ENCODE peak calls at places on chromosomes 16 and 17, in seven cellular contexts. One of them, this sample, is unnamed. For H3K79me2, the result is how much of the 10 kb centered on the place peaks cover.

GRCh38 chr17:55825213-55825612 is 74.4 kb downstream of the PCTP start:
- DNase-seq in H9: no peak
- DNase-seq in HepG2: peak
- DNase-seq in neural progenitor cell: peak
- DNase-seq in PC-3: peak
- DNase-seq in hepatocyte: no peak
- DNase-seq in mesendoderm: peak
- DNase-seq in this sample: no peak

GRCh38 chr17:78252701-78253635 is 21.5 kb downstream of the TMEM235 start:
- DNase-seq in H9: peak
- DNase-seq in HepG2: no peak
- DNase-seq in neural progenitor cell: no peak
- DNase-seq in PC-3: no peak
- DNase-seq in hepatocyte: no peak
- DNase-seq in mesendoderm: no peak
- DNase-seq in this sample: no peak

GRCh38 chr16:27405546-27406451 is 3.8 kb downstream of the IL21R start:
- DNase-seq in H9: no peak
- DNase-seq in HepG2: no peak
- DNase-seq in neural progenitor cell: no peak
- DNase-seq in PC-3: no peak
- DNase-seq in hepatocyte: no peak
- DNase-seq in mesendoderm: no peak
- DNase-seq in this sample: no peak

GRCh38 chr16:85485379-85485778 is 127.7 kb upstream of the GSE1 start:
- DNase-seq in H9: no peak
- DNase-seq in HepG2: no peak
- DNase-seq in neural progenitor cell: peak
- DNase-seq in PC-3: no peak
- DNase-seq in hepatocyte: no peak
- DNase-seq in mesendoderm: no peak
- DNase-seq in this sample: no peak

GRCh38 chr16:67922221-67922620 is 9.4 kb downstream of the CTRL start:
- DNase-seq in H9: no peak
- DNase-seq in HepG2: no peak
- DNase-seq in neural progenitor cell: no peak
- DNase-seq in PC-3: no peak
- DNase-seq in hepatocyte: no peak
- DNase-seq in mesendoderm: no peak
- DNase-seq in this sample: no peak

GRCh38 chr17:44931376-44931775 is 16.1 kb upstream of the GFAP start:
- DNase-seq in H9: peak
- DNase-seq in HepG2: no peak
- DNase-seq in neural progenitor cell: no peak
- DNase-seq in PC-3: no peak
- DNase-seq in hepatocyte: no peak
- DNase-seq in mesendoderm: peak
- DNase-seq in this sample: peak

GRCh38 chr17:1705004-1705403 is 5.2 kb downstream of the TLCD2 start:
- DNase-seq in H9: no peak
- DNase-seq in HepG2: no peak
- DNase-seq in neural progenitor cell: no peak
- DNase-seq in PC-3: no peak
- DNase-seq in hepatocyte: no peak
- DNase-seq in mesendoderm: no peak
- DNase-seq in this sample: no peak

GRCh38 chr17:7228920-7229319 is 5.4 kb downstream of the DVL2 start:
- DNase-seq in H9: no peak
- DNase-seq in HepG2: no peak
- DNase-seq in neural progenitor cell: no peak
- DNase-seq in PC-3: no peak
- DNase-seq in hepatocyte: no peak
- DNase-seq in mesendoderm: no peak
- DNase-seq in this sample: no peak

GRCh38 chr16:86072328-86073102 is 173.6 kb downstream of the IRF8 start:
- DNase-seq in H9: peak
- DNase-seq in HepG2: peak
- DNase-seq in neural progenitor cell: peak
- DNase-seq in PC-3: peak
- DNase-seq in hepatocyte: peak
- DNase-seq in mesendoderm: peak
- DNase-seq in this sample: peak

GRCh38 chr16:68762996-68763756 is 26.1 kb downstream of the CDH1 start:
- DNase-seq in H9: peak
- DNase-seq in HepG2: no peak
- DNase-seq in neural progenitor cell: peak
- DNase-seq in PC-3: no peak
- DNase-seq in hepatocyte: no peak
- DNase-seq in mesendoderm: peak
- DNase-seq in this sample: no peak

GRCh38 chr16:82728901-82729300 is 102.1 kb downstream of the CDH13 start:
- DNase-seq in H9: no peak
- DNase-seq in HepG2: no peak
- DNase-seq in neural progenitor cell: no peak
- DNase-seq in PC-3: no peak
- DNase-seq in hepatocyte: no peak
- DNase-seq in mesendoderm: no peak
- DNase-seq in this sample: no peak

GRCh38 chr17:72682597-72682996 is 409.9 kb downstream of the SLC39A11 start:
- DNase-seq in H9: no peak
- DNase-seq in HepG2: peak
- DNase-seq in neural progenitor cell: no peak
- DNase-seq in PC-3: peak
- DNase-seq in hepatocyte: no peak
- DNase-seq in mesendoderm: no peak
- DNase-seq in this sample: no peak

GRCh38 chr16:24206926-24207325 is 49.2 kb upstream of the CACNG3 start:
- DNase-seq in H9: no peak
- DNase-seq in HepG2: no peak
- DNase-seq in neural progenitor cell: no peak
- DNase-seq in PC-3: no peak
- DNase-seq in hepatocyte: no peak
- DNase-seq in mesendoderm: no peak
- DNase-seq in this sample: no peak

GRCh38 chr17:53227101-53227500 is 595.6 kb upstream of the KIF2B start:
- DNase-seq in H9: no peak
- DNase-seq in HepG2: no peak
- DNase-seq in neural progenitor cell: no peak
- DNase-seq in PC-3: no peak
- DNase-seq in hepatocyte: no peak
- DNase-seq in mesendoderm: no peak
- DNase-seq in this sample: no peak

GRCh38 chr17:58107306-58107705 is 24.1 kb downstream of the DYNLL2 start:
- DNase-seq in H9: no peak
- DNase-seq in HepG2: no peak
- DNase-seq in neural progenitor cell: no peak
- DNase-seq in PC-3: no peak
- DNase-seq in hepatocyte: no peak
- DNase-seq in mesendoderm: no peak
- DNase-seq in this sample: no peak

GRCh38 chr16:11094838-11095565 is 150.6 kb downstream of the CLEC16A start:
- DNase-seq in H9: no peak
- DNase-seq in HepG2: no peak
- DNase-seq in neural progenitor cell: no peak
- DNase-seq in PC-3: no peak
- DNase-seq in hepatocyte: no peak
- DNase-seq in mesendoderm: no peak
- DNase-seq in this sample: no peak

GRCh38 chr17:28956112-28956511 is 4.8 kb upstream of the PHF12 start:
- DNase-seq in H9: peak
- DNase-seq in HepG2: no peak
- DNase-seq in neural progenitor cell: no peak
- DNase-seq in PC-3: no peak
- DNase-seq in hepatocyte: no peak
- DNase-seq in mesendoderm: peak
- DNase-seq in this sample: no peak

GRCh38 chr16:70789927-70790447 is 11.0 kb downstream of the VAC14 start:
- DNase-seq in H9: peak
- DNase-seq in HepG2: no peak
- DNase-seq in neural progenitor cell: no peak
- DNase-seq in PC-3: no peak
- DNase-seq in hepatocyte: no peak
- DNase-seq in mesendoderm: no peak
- DNase-seq in this sample: no peak

GRCh38 chr16:72467157-72467759 is 295.3 kb upstream of the PMFBP1 start:
- DNase-seq in H9: no peak
- DNase-seq in HepG2: peak
- DNase-seq in neural progenitor cell: peak
- DNase-seq in PC-3: peak
- DNase-seq in hepatocyte: peak
- DNase-seq in mesendoderm: peak
- DNase-seq in this sample: peak

GRCh38 chr16:26569793-26570192 is 496.9 kb upstream of the C16orf82 start:
- DNase-seq in H9: peak
- DNase-seq in HepG2: peak
- DNase-seq in neural progenitor cell: peak
- DNase-seq in PC-3: peak
- DNase-seq in hepatocyte: peak
- DNase-seq in mesendoderm: peak
- DNase-seq in this sample: no peak

GRCh38 chr17:9269350-9270035 is 248.2 kb downstream of the NTN1 start:
- DNase-seq in H9: no peak
- DNase-seq in HepG2: no peak
- DNase-seq in neural progenitor cell: no peak
- DNase-seq in PC-3: no peak
- DNase-seq in hepatocyte: no peak
- DNase-seq in mesendoderm: no peak
- DNase-seq in this sample: no peak

GRCh38 chr16:85673529-85674417 is 15.0 kb downstream of the GINS2 start:
- DNase-seq in H9: no peak
- DNase-seq in HepG2: no peak
- DNase-seq in neural progenitor cell: no peak
- DNase-seq in PC-3: no peak
- DNase-seq in hepatocyte: no peak
- DNase-seq in mesendoderm: no peak
- DNase-seq in this sample: peak

GRCh38 chr17:31373150-31374082 is 18.1 kb upstream of the RAB11FIP4 start:
- DNase-seq in H9: no peak
- DNase-seq in HepG2: peak
- DNase-seq in neural progenitor cell: peak
- DNase-seq in PC-3: peak
- DNase-seq in hepatocyte: peak
- DNase-seq in mesendoderm: peak
- DNase-seq in this sample: no peak

GRCh38 chr17:44785921-44786320 is 27.1 kb downstream of the ADAM11 start:
- DNase-seq in H9: peak
- DNase-seq in HepG2: no peak
- DNase-seq in neural progenitor cell: no peak
- DNase-seq in PC-3: no peak
- DNase-seq in hepatocyte: no peak
- DNase-seq in mesendoderm: no peak
- DNase-seq in this sample: no peak

GRCh38 chr17:29039764-29040598 is 3.0 kb upstream of the PIPOX start:
- DNase-seq in H9: no peak
- DNase-seq in HepG2: no peak
- DNase-seq in neural progenitor cell: peak
- DNase-seq in PC-3: peak
- DNase-seq in hepatocyte: peak
- DNase-seq in mesendoderm: peak
- DNase-seq in this sample: no peak

GRCh38 chr17:50218771-50219315 is 17.4 kb upstream of the COL1A1 start:
- DNase-seq in H9: no peak
- DNase-seq in HepG2: peak
- DNase-seq in neural progenitor cell: no peak
- DNase-seq in PC-3: peak
- DNase-seq in hepatocyte: peak
- DNase-seq in mesendoderm: peak
- DNase-seq in this sample: no peak

GRCh38 chr17:73156166-73156840 is 8.5 kb upstream of the SSTR2 start:
- DNase-seq in H9: peak
- DNase-seq in HepG2: peak
- DNase-seq in neural progenitor cell: peak
- DNase-seq in PC-3: peak
- DNase-seq in hepatocyte: peak
- DNase-seq in mesendoderm: peak
- DNase-seq in this sample: peak

GRCh38 chr17:39638317-39638716 is 1.4 kb downstream of the STARD3 start:
- DNase-seq in H9: no peak
- DNase-seq in HepG2: no peak
- DNase-seq in neural progenitor cell: no peak
- DNase-seq in PC-3: no peak
- DNase-seq in hepatocyte: no peak
- DNase-seq in mesendoderm: no peak
- DNase-seq in this sample: no peak
- H3K79me2 ChIP-seq in H9: under half
- H3K79me2 ChIP-seq in HepG2: half or more
- H3K79me2 ChIP-seq in neural progenitor cell: half or more
- H3K79me2 ChIP-seq in PC-3: half or more
- H3K79me2 ChIP-seq in hepatocyte: half or more
- H3K79me2 ChIP-seq in mesendoderm: under half
- H3K79me2 ChIP-seq in this sample: half or more

GRCh38 chr16:81224836-81225235 is 13.7 kb upstream of the BCO1 start:
- DNase-seq in H9: no peak
- DNase-seq in HepG2: no peak
- DNase-seq in neural progenitor cell: no peak
- DNase-seq in PC-3: no peak
- DNase-seq in hepatocyte: no peak
- DNase-seq in mesendoderm: no peak
- DNase-seq in this sample: no peak
- H3K79me2 ChIP-seq in H9: under half
- H3K79me2 ChIP-seq in HepG2: under half
- H3K79me2 ChIP-seq in neural progenitor cell: under half
- H3K79me2 ChIP-seq in PC-3: under half
- H3K79me2 ChIP-seq in hepatocyte: under half
- H3K79me2 ChIP-seq in mesendoderm: under half
- H3K79me2 ChIP-seq in this sample: under half

DNA sequence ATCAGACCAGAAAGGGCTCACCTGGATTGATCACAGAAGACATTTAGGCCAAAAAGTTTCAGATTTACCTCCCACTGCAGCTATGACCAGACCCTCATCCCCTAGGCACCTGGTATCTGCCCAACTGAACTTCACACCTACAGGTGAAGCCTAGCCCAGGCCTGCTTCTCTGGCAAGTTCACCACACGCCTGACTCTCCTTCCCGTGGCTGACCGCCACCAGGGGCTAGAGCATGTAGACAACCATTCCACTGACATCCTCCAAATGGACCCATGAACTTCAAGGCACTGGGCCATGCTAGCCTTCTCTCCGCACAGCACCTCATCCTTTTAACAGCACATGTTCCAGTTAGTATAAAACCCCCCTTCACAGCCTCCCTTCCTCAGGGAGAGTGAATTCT is 18.8 kb downstream of the ZCCHC14 start:
- DNase-seq in H9: no peak
- DNase-seq in HepG2: no peak
- DNase-seq in neural progenitor cell: no peak
- DNase-seq in PC-3: no peak
- DNase-seq in hepatocyte: no peak
- DNase-seq in mesendoderm: no peak
- DNase-seq in this sample: no peak
- H3K79me2 ChIP-seq in H9: under half
- H3K79me2 ChIP-seq in HepG2: half or more
- H3K79me2 ChIP-seq in neural progenitor cell: half or more
- H3K79me2 ChIP-seq in PC-3: half or more
- H3K79me2 ChIP-seq in hepatocyte: half or more
- H3K79me2 ChIP-seq in mesendoderm: under half
- H3K79me2 ChIP-seq in this sample: half or more

DNA sequence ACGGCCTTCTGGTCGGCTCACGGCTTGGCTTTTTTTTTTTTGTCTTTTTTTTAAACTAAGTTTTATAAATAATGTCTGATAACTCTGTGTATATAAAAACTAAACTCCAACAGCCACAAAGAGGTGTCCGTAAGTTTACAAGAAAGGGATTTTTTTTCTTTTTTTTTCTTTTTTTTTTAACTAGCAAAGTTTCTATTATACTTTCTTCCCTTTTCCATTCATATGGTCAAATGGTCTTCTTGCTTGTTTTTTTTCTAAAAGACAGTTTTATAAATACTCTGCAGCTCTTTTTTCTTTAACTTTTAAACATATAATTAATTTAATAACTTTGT is 3.5 kb upstream of the SIRT7 start:
- DNase-seq in H9: no peak
- DNase-seq in HepG2: no peak
- DNase-seq in neural progenitor cell: no peak
- DNase-seq in PC-3: no peak
- DNase-seq in hepatocyte: no peak
- DNase-seq in mesendoderm: no peak
- DNase-seq in this sample: no peak
- H3K79me2 ChIP-seq in H9: under half
- H3K79me2 ChIP-seq in HepG2: half or more
- H3K79me2 ChIP-seq in neural progenitor cell: half or more
- H3K79me2 ChIP-seq in PC-3: half or more
- H3K79me2 ChIP-seq in hepatocyte: half or more
- H3K79me2 ChIP-seq in mesendoderm: half or more
- H3K79me2 ChIP-seq in this sample: half or more

This sample was measured in SK-N-SH.